ENCODE peak calls at places on chromosomes 5 and 9, in nine cellular contexts. L, N, B, I, W, R, V, O and S are unnamed samples.

GRCh38 chr9:123334639-123335038 is 21.4 kb upstream of the CRB2 start:
- DNase-seq in I (no peak), B (no peak), O (no peak), L (no peak), W (no peak), R (no peak), N (no peak), V (no peak), S (no peak)

GRCh38 chr5:170397059-170397458 is 7.9 kb upstream of the KCNMB1 start:
- DNase-seq in R (no peak), W (no peak), N (no peak), O (no peak), L (no peak), I (no peak), V (no peak), B (no peak), S (no peak)

GRCh38 chr9:114378016-114378415 is 9.8 kb downstream of the AKNA start:
- DNase-seq in R (no peak), N (no peak), W (no peak), V (no peak), I (no peak), O (no peak), L (no peak), B (no peak), S (no peak)

GRCh38 chr9:96061293-96061987 is 185.9 kb downstream of the ERCC6L2 start:
- DNase-seq in W (no peak), V (no peak), L (peak; percentile 65), O (peak; percentile 65), R (peak; percentile 54), N (peak; percentile 41), B (no peak), I (no peak), S (no peak)

GRCh38 chr9:2745560-2746380 is 28.5 kb downstream of the KCNV2 start:
- DNase-seq in O (no peak), L (no peak), N (no peak), W (no peak), I (no peak), B (no peak), V (no peak), R (no peak), S (no peak)

GRCh38 chr5:84494453-84494852 is 109.8 kb upstream of the EDIL3 start:
- DNase-seq in O (no peak), W (no peak), V (no peak), L (peak; percentile 67), I (no peak), R (no peak), B (no peak), N (peak; percentile 95), S (no peak)

GRCh38 chr5:38265546-38266179 is 7.3 kb downstream of the EGFLAM start:
- DNase-seq in N (peak; percentile 40), I (no peak), B (no peak), O (peak; percentile 54), L (peak; percentile 65), W (peak; percentile 50), R (peak; percentile 52), V (peak; percentile 31), S (peak; percentile 55)

GRCh38 chr5:78295035-78295961 is 800 bp upstream of the AP3B1 start:
- DNase-seq in R (peak; percentile 31), N (no peak), I (peak; percentile 76), W (peak; percentile 54), L (no peak), V (no peak), O (peak; percentile 70), B (no peak), S (no peak)

GRCh38 chr9:79264511-79265448 is 307.0 kb upstream of the TLE4 start:
- DNase-seq in R (no peak), B (peak; percentile 9), L (no peak), I (no peak), N (no peak), V (no peak), W (no peak), O (no peak), S (no peak)

GRCh38 chr5:161580621-161581020 is 34.1 kb upstream of the GABRB2 start:
- DNase-seq in B (no peak), O (no peak), R (no peak), N (no peak), L (no peak), I (no peak), W (no peak), V (no peak), S (no peak)

GRCh38 chr9:16207161-16207560 is 654.3 kb downstream of the CCDC171 start:
- DNase-seq in W (no peak), B (no peak), I (no peak), N (peak; percentile 74), V (no peak), R (peak; percentile 28), L (peak; percentile 60), O (peak; percentile 50), S (no peak)

GRCh38 chr9:14296462-14296861 is 17.5 kb downstream of the NFIB start:
- DNase-seq in B (no peak), R (no peak), O (no peak), W (no peak), V (no peak), L (no peak), I (no peak), N (no peak), S (no peak)

GRCh38 chr5:42912184-42912766 is 100.6 kb upstream of the SELENOP start:
- DNase-seq in V (peak; percentile 19), B (no peak), I (no peak), N (peak; percentile 72), R (no peak), L (peak; percentile 83), W (peak; percentile 33), O (peak; percentile 72), S (no peak)

GRCh38 chr9:134287591-134288518 is 38.4 kb upstream of the RXRA start:
- DNase-seq in V (no peak), B (no peak), N (no peak), R (no peak), L (no peak), O (no peak), W (no peak), I (no peak), S (no peak)

GRCh38 chr5:116445311-116445710 is 129.3 kb downstream of the SEMA6A start:
- DNase-seq in O (no peak), L (no peak), I (no peak), W (no peak), B (no peak), N (no peak), V (no peak), R (no peak), S (no peak)

GRCh38 chr5:116448869-116449453 is 125.7 kb downstream of the SEMA6A start:
- DNase-seq in V (no peak), B (no peak), N (no peak), L (no peak), W (no peak), O (no peak), R (no peak), I (no peak), S (no peak)

GRCh38 chr5:116451905-116452450 is 122.6 kb downstream of the SEMA6A start:
- DNase-seq in L (no peak), W (no peak), R (no peak), I (no peak), N (no peak), O (no peak), B (no peak), V (no peak), S (no peak)

GRCh38 chr5:116446356-116447005 is 128.1 kb downstream of the SEMA6A start:
- DNase-seq in B (no peak), L (no peak), V (no peak), O (no peak), R (no peak), N (no peak), I (no peak), W (no peak), S (no peak)

DNA sequence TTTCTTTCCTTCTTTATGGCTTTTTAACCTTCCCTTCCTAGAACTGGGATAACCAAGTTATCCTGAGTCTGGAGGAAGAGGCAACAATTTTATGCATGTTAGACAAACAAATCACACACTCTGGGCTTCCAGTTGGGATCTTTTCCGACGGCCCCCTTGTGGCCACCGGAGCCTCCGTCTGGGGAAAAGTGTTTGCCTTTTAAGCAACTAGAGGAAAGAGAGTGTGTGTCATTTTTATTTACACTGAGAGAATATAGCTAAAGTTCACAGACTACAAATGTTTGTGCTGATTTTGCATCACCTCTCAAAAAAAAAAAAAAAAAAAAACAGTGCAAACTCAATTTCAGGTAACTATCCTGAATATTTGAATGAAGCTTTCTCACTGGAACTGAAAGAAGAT is 126.2 kb downstream of the SEMA6A start:
- DNase-seq in R (no peak), V (no peak), W (no peak), L (no peak), I (no peak), N (no peak), O (no peak), B (no peak), S (no peak)
- TF ChIP-seq CTCF in R (no peak), V (no peak), W (no peak), L (no peak), I (no peak), N (no peak), O (no peak), B (no peak), S (no peak)

GRCh38 chr5:127029513-127030258 is 672 bp downstream of the MARCHF3 start:
- DNase-seq in V (no peak), O (peak; percentile 64), I (peak; percentile 75), L (peak; percentile 74), W (peak; percentile 71), B (no peak), N (peak; percentile 65), R (peak; percentile 30), S (no peak)
- TF ChIP-seq CTCF in V (peak; percentile 21), O (peak; percentile 29), I (peak; percentile 39), L (peak; percentile 58), W (peak; percentile 50), B (peak; percentile 52), N (peak; percentile 46), R (no peak), S (no peak)

GRCh38 chr5:95281211-95281610 is 3.7 kb downstream of the MCTP1 start:
- DNase-seq in W (no peak), N (peak; percentile 1), O (no peak), B (no peak), R (no peak), I (no peak), V (no peak), L (no peak), S (no peak)

GRCh38 chr5:95283022-95283615 is 1.8 kb downstream of the MCTP1 start:
- DNase-seq in L (no peak), R (no peak), O (no peak), V (no peak), B (no peak), N (no peak), I (no peak), W (no peak), S (no peak)

GRCh38 chr5:95285406-95285761 is 490 bp upstream of the MCTP1 start:
- DNase-seq in L (no peak), O (no peak), I (no peak), N (no peak), W (no peak), B (no peak), R (no peak), V (no peak), S (no peak)

GRCh38 chr5:95284512-95285405 is at the start of gene MCTP1:
- DNase-seq in R (peak; percentile 51), L (no peak), W (no peak), V (no peak), B (no peak), I (no peak), N (no peak), O (no peak), S (no peak)

GRCh38 chr5:95283761-95284511 is 958 bp downstream of the MCTP1 start:
- DNase-seq in B (no peak), N (no peak), V (no peak), R (peak; percentile 64), L (no peak), I (no peak), O (no peak), W (no peak), S (no peak)
- TF ChIP-seq CTCF in B (peak; percentile 48), N (no peak), V (peak; percentile 50), R (peak; percentile 57), L (peak; percentile 31), I (peak; percentile 40), O (no peak), W (no peak), S (no peak)

GRCh38 chr9:121055642-121056143 is 5.6 kb upstream of the C5 start:
- DNase-seq in L (peak; percentile 13), N (peak; percentile 3), B (no peak), I (no peak), W (peak; percentile 26), R (no peak), O (no peak), V (no peak), S (no peak)
- TF ChIP-seq CTCF in L (peak; percentile 42), N (peak; percentile 15), B (peak; percentile 33), I (peak; percentile 24), W (peak; percentile 76), R (no peak), O (peak; percentile 17), V (peak; percentile 44), S (no peak)